ENCODE peak calls at places on chromosomes 13 and 19, in nine cellular contexts. One of them, this sample, is unnamed.
A peak's percentile ranks its signal among the peaks of the same experiment; 100 is the strongest.

GRCh38 chr19:46678110-46678732 is 17.2 kb upstream of the DACT3 start:
- DNase-seq in spleen: peak; percentile 75
- DNase-seq in K562: peak; percentile 99
- DNase-seq in GM12878: no peak
- DNase-seq in sigmoid colon: no peak
- DNase-seq in suprapubic skin: no peak
- DNase-seq in GM12892: peak; percentile 77
- DNase-seq in breast epithelium: no peak
- DNase-seq in stomach: peak; percentile 31
- DNase-seq in this sample: no peak

GRCh38 chr13:26200811-26201210 is 21.3 kb downstream of the RNF6 start:
- DNase-seq in spleen: no peak
- DNase-seq in K562: no peak
- DNase-seq in GM12878: no peak
- DNase-seq in sigmoid colon: no peak
- DNase-seq in suprapubic skin: no peak
- DNase-seq in GM12892: no peak
- DNase-seq in breast epithelium: no peak
- DNase-seq in stomach: no peak
- DNase-seq in this sample: no peak

GRCh38 chr19:33214621-33215020 is 11.0 kb downstream of the SLC7A10 start:
- DNase-seq in spleen: no peak
- DNase-seq in K562: no peak
- DNase-seq in GM12878: no peak
- DNase-seq in sigmoid colon: no peak
- DNase-seq in suprapubic skin: no peak
- DNase-seq in GM12892: no peak
- DNase-seq in breast epithelium: no peak
- DNase-seq in stomach: no peak
- DNase-seq in this sample: no peak

GRCh38 chr13:111912991-111913781 is 153.8 kb upstream of the SOX1 start:
- DNase-seq in spleen: peak; percentile 56
- DNase-seq in K562: no peak
- DNase-seq in GM12878: no peak
- DNase-seq in sigmoid colon: peak; percentile 45
- DNase-seq in suprapubic skin: peak; percentile 72
- DNase-seq in GM12892: no peak
- DNase-seq in breast epithelium: no peak
- DNase-seq in stomach: no peak
- DNase-seq in this sample: no peak

GRCh38 chr19:56199686-56200085 is 2.1 kb upstream of the ZSCAN5B start:
- DNase-seq in spleen: no peak
- DNase-seq in K562: no peak
- DNase-seq in GM12878: no peak
- DNase-seq in sigmoid colon: no peak
- DNase-seq in suprapubic skin: no peak
- DNase-seq in GM12892: no peak
- DNase-seq in breast epithelium: no peak
- DNase-seq in stomach: no peak
- DNase-seq in this sample: no peak

GRCh38 chr13:106562301-106562700 is 5.6 kb downstream of the ARGLU1 start:
- DNase-seq in spleen: no peak
- DNase-seq in K562: no peak
- DNase-seq in GM12878: no peak
- DNase-seq in sigmoid colon: no peak
- DNase-seq in suprapubic skin: no peak
- DNase-seq in GM12892: no peak
- DNase-seq in breast epithelium: no peak
- DNase-seq in stomach: no peak
- DNase-seq in this sample: no peak

GRCh38 chr19:4695224-4695731 is 25.1 kb upstream of the MYDGF start:
- DNase-seq in spleen: no peak
- DNase-seq in K562: no peak
- DNase-seq in GM12878: no peak
- DNase-seq in sigmoid colon: no peak
- DNase-seq in suprapubic skin: no peak
- DNase-seq in GM12892: no peak
- DNase-seq in breast epithelium: peak; percentile 66
- DNase-seq in stomach: no peak
- DNase-seq in this sample: no peak

GRCh38 chr13:102729560-102730275 is 34.9 kb upstream of the METTL21C start:
- DNase-seq in spleen: no peak
- DNase-seq in K562: no peak
- DNase-seq in GM12878: no peak
- DNase-seq in sigmoid colon: no peak
- DNase-seq in suprapubic skin: no peak
- DNase-seq in GM12892: no peak
- DNase-seq in breast epithelium: no peak
- DNase-seq in stomach: no peak
- DNase-seq in this sample: no peak

GRCh38 chr13:23979361-23980159 is 82.3 kb upstream of the C1QTNF9B start:
- DNase-seq in spleen: peak; percentile 88
- DNase-seq in K562: no peak
- DNase-seq in GM12878: no peak
- DNase-seq in sigmoid colon: peak; percentile 87
- DNase-seq in suprapubic skin: peak; percentile 89
- DNase-seq in GM12892: peak; percentile 48
- DNase-seq in breast epithelium: peak; percentile 70
- DNase-seq in stomach: peak; percentile 73
- DNase-seq in this sample: peak; percentile 67

GRCh38 chr19:31678421-31678820 is 329.2 kb upstream of the TSHZ3 start:
- DNase-seq in spleen: no peak
- DNase-seq in K562: no peak
- DNase-seq in GM12878: no peak
- DNase-seq in sigmoid colon: no peak
- DNase-seq in suprapubic skin: no peak
- DNase-seq in GM12892: no peak
- DNase-seq in breast epithelium: no peak
- DNase-seq in stomach: no peak
- DNase-seq in this sample: no peak

GRCh38 chr13:35630551-35631275 is 154.2 kb upstream of the MAB21L1 start:
- DNase-seq in spleen: no peak
- DNase-seq in K562: peak; percentile 7
- DNase-seq in GM12878: no peak
- DNase-seq in sigmoid colon: no peak
- DNase-seq in suprapubic skin: no peak
- DNase-seq in GM12892: peak; percentile 3
- DNase-seq in breast epithelium: no peak
- DNase-seq in stomach: no peak
- DNase-seq in this sample: no peak

GRCh38 chr19:48646192-48646911 is 365 bp upstream of the CA11 start:
- DNase-seq in spleen: peak; percentile 97
- DNase-seq in K562: peak; percentile 92
- DNase-seq in GM12878: no peak
- DNase-seq in sigmoid colon: peak; percentile 95
- DNase-seq in suprapubic skin: peak; percentile 94
- DNase-seq in GM12892: peak; percentile 96
- DNase-seq in breast epithelium: peak; percentile 88
- DNase-seq in stomach: peak; percentile 91
- DNase-seq in this sample: peak; percentile 92

GRCh38 chr19:33610588-33610987 is 11.2 kb upstream of the CHST8 start:
- DNase-seq in spleen: no peak
- DNase-seq in K562: no peak
- DNase-seq in GM12878: no peak
- DNase-seq in sigmoid colon: no peak
- DNase-seq in suprapubic skin: no peak
- DNase-seq in GM12892: no peak
- DNase-seq in breast epithelium: no peak
- DNase-seq in stomach: no peak
- DNase-seq in this sample: no peak

GRCh38 chr19:30512748-30513389 is 140.7 kb downstream of the ZNF536 start:
- DNase-seq in spleen: no peak
- DNase-seq in K562: no peak
- DNase-seq in GM12878: no peak
- DNase-seq in sigmoid colon: no peak
- DNase-seq in suprapubic skin: no peak
- DNase-seq in GM12892: no peak
- DNase-seq in breast epithelium: no peak
- DNase-seq in stomach: no peak
- DNase-seq in this sample: no peak

GRCh38 chr19:15498156-15498858 is 10.0 kb upstream of the CYP4F22 start:
- DNase-seq in spleen: no peak
- DNase-seq in K562: no peak
- DNase-seq in GM12878: no peak
- DNase-seq in sigmoid colon: no peak
- DNase-seq in suprapubic skin: no peak
- DNase-seq in GM12892: no peak
- DNase-seq in breast epithelium: no peak
- DNase-seq in stomach: no peak
- DNase-seq in this sample: no peak

GRCh38 chr19:4391701-4392543 is 8.4 kb downstream of the SH3GL1 start:
- DNase-seq in spleen: peak; percentile 85
- DNase-seq in K562: no peak
- DNase-seq in GM12878: no peak
- DNase-seq in sigmoid colon: no peak
- DNase-seq in suprapubic skin: no peak
- DNase-seq in GM12892: no peak
- DNase-seq in breast epithelium: no peak
- DNase-seq in stomach: no peak
- DNase-seq in this sample: no peak

GRCh38 chr19:13281567-13282291 is 131.5 kb downstream of the IER2 start:
- DNase-seq in spleen: no peak
- DNase-seq in K562: no peak
- DNase-seq in GM12878: no peak
- DNase-seq in sigmoid colon: no peak
- DNase-seq in suprapubic skin: no peak
- DNase-seq in GM12892: no peak
- DNase-seq in breast epithelium: no peak
- DNase-seq in stomach: no peak
- DNase-seq in this sample: no peak

GRCh38 chr19:27652281-27652680 is 1560.7 kb downstream of the UQCRFS1 start:
- DNase-seq in spleen: no peak
- DNase-seq in K562: no peak
- DNase-seq in GM12878: no peak
- DNase-seq in sigmoid colon: peak; percentile 33
- DNase-seq in suprapubic skin: no peak
- DNase-seq in GM12892: no peak
- DNase-seq in breast epithelium: no peak
- DNase-seq in stomach: peak; percentile 14
- DNase-seq in this sample: no peak

GRCh38 chr19:40560092-40560507 is 16.6 kb upstream of the SHKBP1 start:
- DNase-seq in spleen: no peak
- DNase-seq in K562: no peak
- DNase-seq in GM12878: no peak
- DNase-seq in sigmoid colon: no peak
- DNase-seq in suprapubic skin: no peak
- DNase-seq in GM12892: no peak
- DNase-seq in breast epithelium: no peak
- DNase-seq in stomach: no peak
- DNase-seq in this sample: no peak

GRCh38 chr13:111494641-111495040 is 174.2 kb downstream of the TEX29 start:
- DNase-seq in spleen: no peak
- DNase-seq in K562: no peak
- DNase-seq in GM12878: no peak
- DNase-seq in sigmoid colon: peak; percentile 15
- DNase-seq in suprapubic skin: peak; percentile 65
- DNase-seq in GM12892: no peak
- DNase-seq in breast epithelium: peak; percentile 20
- DNase-seq in stomach: no peak
- DNase-seq in this sample: no peak

GRCh38 chr13:39527961-39528720 is 74.9 kb downstream of the LHFPL6 start:
- DNase-seq in spleen: no peak
- DNase-seq in K562: no peak
- DNase-seq in GM12878: no peak
- DNase-seq in sigmoid colon: no peak
- DNase-seq in suprapubic skin: no peak
- DNase-seq in GM12892: no peak
- DNase-seq in breast epithelium: no peak
- DNase-seq in stomach: no peak
- DNase-seq in this sample: no peak
- TF ChIP-seq POLR2AphosphoS5 in spleen: no peak
- TF ChIP-seq POLR2AphosphoS5 in K562: no peak
- TF ChIP-seq POLR2AphosphoS5 in GM12878: no peak
- TF ChIP-seq POLR2AphosphoS5 in sigmoid colon: no peak
- TF ChIP-seq POLR2AphosphoS5 in suprapubic skin: no peak
- TF ChIP-seq POLR2AphosphoS5 in GM12892: no peak
- TF ChIP-seq POLR2AphosphoS5 in breast epithelium: no peak
- TF ChIP-seq POLR2AphosphoS5 in stomach: no peak
- TF ChIP-seq POLR2AphosphoS5 in this sample: no peak

DNA sequence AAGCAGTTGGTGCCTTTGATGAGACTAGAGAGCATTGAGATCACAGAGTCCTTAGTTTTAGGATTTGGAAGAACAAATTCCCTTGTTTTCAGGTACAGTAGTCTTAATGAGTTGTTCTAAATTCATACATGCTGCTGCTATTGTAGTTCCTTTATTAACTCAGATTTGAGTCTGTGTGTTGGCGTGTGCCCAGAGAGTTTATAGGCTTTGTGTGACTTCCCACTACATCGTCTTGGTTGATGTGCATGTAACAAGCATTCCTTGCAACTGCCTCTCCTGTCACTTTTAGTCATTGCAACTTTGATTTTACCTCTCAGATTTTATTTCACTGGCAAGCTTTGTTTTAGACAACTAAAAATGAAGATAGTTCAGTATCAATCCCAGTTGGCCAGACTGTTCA is 135.5 kb downstream of the ZAR1L start:
- DNase-seq in spleen: no peak
- DNase-seq in K562: no peak
- DNase-seq in GM12878: no peak
- DNase-seq in sigmoid colon: no peak
- DNase-seq in suprapubic skin: no peak
- DNase-seq in GM12892: no peak
- DNase-seq in breast epithelium: no peak
- DNase-seq in stomach: no peak
- DNase-seq in this sample: no peak
- TF ChIP-seq POLR2A in spleen: no peak
- TF ChIP-seq POLR2A in K562: no peak
- TF ChIP-seq POLR2A in GM12878: no peak
- TF ChIP-seq POLR2A in sigmoid colon: no peak
- TF ChIP-seq POLR2A in suprapubic skin: no peak
- TF ChIP-seq POLR2A in GM12892: no peak
- TF ChIP-seq POLR2A in breast epithelium: no peak
- TF ChIP-seq POLR2A in stomach: no peak
- TF ChIP-seq POLR2A in this sample: no peak

DNA sequence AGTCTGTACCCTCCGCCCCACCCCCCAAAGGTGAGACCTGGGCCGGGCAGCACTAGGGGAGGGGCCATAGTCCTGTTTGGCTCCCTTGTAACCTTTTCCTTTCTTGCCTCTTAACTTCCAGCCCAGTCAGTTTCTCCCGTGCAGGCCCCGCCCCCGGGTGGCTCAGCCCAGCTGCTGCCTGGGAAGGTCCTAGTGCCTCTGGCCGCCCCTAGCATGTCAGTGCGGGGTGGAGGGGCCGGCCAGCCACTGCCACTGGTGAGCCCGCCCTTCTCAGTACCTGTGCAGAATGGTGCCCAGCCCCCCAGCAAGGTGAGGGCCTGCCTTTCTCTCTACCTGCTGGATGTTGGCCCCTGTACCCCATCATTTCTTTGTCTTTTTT is 10.5 kb upstream of the PRR19 start:
- DNase-seq in spleen: peak; percentile 79
- DNase-seq in K562: no peak
- DNase-seq in GM12878: no peak
- DNase-seq in sigmoid colon: no peak
- DNase-seq in suprapubic skin: no peak
- DNase-seq in GM12892: no peak
- DNase-seq in breast epithelium: no peak
- DNase-seq in stomach: peak; percentile 77
- DNase-seq in this sample: no peak
- TF ChIP-seq POLR2AphosphoS5 in spleen: no peak
- TF ChIP-seq POLR2AphosphoS5 in K562: no peak
- TF ChIP-seq POLR2AphosphoS5 in GM12878: no peak
- TF ChIP-seq POLR2AphosphoS5 in sigmoid colon: no peak
- TF ChIP-seq POLR2AphosphoS5 in suprapubic skin: no peak
- TF ChIP-seq POLR2AphosphoS5 in GM12892: no peak
- TF ChIP-seq POLR2AphosphoS5 in breast epithelium: no peak
- TF ChIP-seq POLR2AphosphoS5 in stomach: peak; percentile 29
- TF ChIP-seq POLR2AphosphoS5 in this sample: no peak

GRCh38 chr13:51955841-51956603 is 55.2 kb downstream of the ATP7B start:
- DNase-seq in spleen: no peak
- DNase-seq in K562: peak; percentile 32
- DNase-seq in GM12878: no peak
- DNase-seq in sigmoid colon: no peak
- DNase-seq in suprapubic skin: no peak
- DNase-seq in GM12892: no peak
- DNase-seq in breast epithelium: no peak
- DNase-seq in stomach: no peak
- DNase-seq in this sample: peak; percentile 53
- TF ChIP-seq POLR2A in spleen: no peak
- TF ChIP-seq POLR2A in K562: no peak
- TF ChIP-seq POLR2A in GM12878: no peak
- TF ChIP-seq POLR2A in sigmoid colon: no peak
- TF ChIP-seq POLR2A in suprapubic skin: no peak
- TF ChIP-seq POLR2A in GM12892: no peak
- TF ChIP-seq POLR2A in breast epithelium: no peak
- TF ChIP-seq POLR2A in stomach: no peak
- TF ChIP-seq POLR2A in this sample: peak; percentile 44